ENCODE peak calls at places on chromosomes 7 and 10, in six cellular contexts. One of them, this sample, is unnamed.

GRCh38 chr10:19638173-19638872 is 177.9 kb upstream of the PLXDC2 start:
- DNase-seq in PC-9: no peak
- DNase-seq in esophagus squamous epithelium: no peak
- DNase-seq in neural progenitor cell: no peak
- DNase-seq in hepatocyte: peak; percentile 58
- DNase-seq in esophagus muscularis mucosa: no peak
- DNase-seq in this sample: no peak

GRCh38 chr10:51291961-51292360 is 217.7 kb downstream of the PRKG1 start:
- DNase-seq in PC-9: no peak
- DNase-seq in esophagus squamous epithelium: no peak
- DNase-seq in neural progenitor cell: no peak
- DNase-seq in hepatocyte: no peak
- DNase-seq in esophagus muscularis mucosa: no peak
- DNase-seq in this sample: no peak

GRCh38 chr7:158365332-158365731 is 222.3 kb downstream of the PTPRN2 start:
- DNase-seq in PC-9: no peak
- DNase-seq in esophagus squamous epithelium: no peak
- DNase-seq in neural progenitor cell: no peak
- DNase-seq in hepatocyte: no peak
- DNase-seq in esophagus muscularis mucosa: no peak
- DNase-seq in this sample: no peak

GRCh38 chr10:43695321-43695720 is 46.6 kb upstream of the ZNF32 start:
- DNase-seq in PC-9: no peak
- DNase-seq in esophagus squamous epithelium: no peak
- DNase-seq in neural progenitor cell: no peak
- DNase-seq in hepatocyte: no peak
- DNase-seq in esophagus muscularis mucosa: no peak
- DNase-seq in this sample: no peak

GRCh38 chr10:114943000-114943399 is 5.0 kb downstream of the TRUB1 start:
- DNase-seq in PC-9: no peak
- DNase-seq in esophagus squamous epithelium: no peak
- DNase-seq in neural progenitor cell: no peak
- DNase-seq in hepatocyte: no peak
- DNase-seq in esophagus muscularis mucosa: no peak
- DNase-seq in this sample: no peak

GRCh38 chr10:14587540-14588083 is 187.1 kb downstream of the FAM107B start:
- DNase-seq in PC-9: no peak
- DNase-seq in esophagus squamous epithelium: no peak
- DNase-seq in neural progenitor cell: no peak
- DNase-seq in hepatocyte: no peak
- DNase-seq in esophagus muscularis mucosa: no peak
- DNase-seq in this sample: no peak

GRCh38 chr7:157963526-157963925 is 624.1 kb downstream of the PTPRN2 start:
- DNase-seq in PC-9: no peak
- DNase-seq in esophagus squamous epithelium: no peak
- DNase-seq in neural progenitor cell: no peak
- DNase-seq in hepatocyte: no peak
- DNase-seq in esophagus muscularis mucosa: no peak
- DNase-seq in this sample: no peak

GRCh38 chr10:29142516-29143314 is 146.2 kb upstream of the LYZL1 start:
- DNase-seq in PC-9: no peak
- DNase-seq in esophagus squamous epithelium: no peak
- DNase-seq in neural progenitor cell: peak; percentile 55
- DNase-seq in hepatocyte: peak; percentile 29
- DNase-seq in esophagus muscularis mucosa: no peak
- DNase-seq in this sample: no peak

DNA sequence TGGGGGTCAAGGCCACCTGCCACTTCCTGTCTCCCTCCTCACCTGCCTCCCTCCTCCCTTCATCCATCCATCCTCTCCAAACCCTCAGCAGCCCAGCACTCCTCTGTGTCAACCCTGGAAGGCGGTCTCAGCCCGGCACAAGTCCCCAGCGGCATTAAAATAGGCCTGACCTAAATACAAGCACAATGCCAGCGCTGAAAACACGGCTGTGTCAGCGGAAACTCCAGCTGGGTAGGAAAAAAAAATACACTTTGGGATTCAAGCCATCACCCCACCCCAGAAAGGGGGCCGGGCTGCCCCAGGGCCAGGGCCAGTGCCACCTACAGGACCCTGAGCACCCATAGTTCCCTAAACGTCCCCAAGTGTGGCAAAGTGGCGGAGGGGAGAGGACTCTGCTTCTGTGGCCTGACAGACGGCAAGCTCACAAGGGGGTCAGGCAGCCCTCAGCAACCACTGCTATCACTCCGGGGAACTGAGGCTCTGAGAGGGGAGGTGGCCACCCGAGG is 22.7 kb upstream of the GTF2IRD1 start:
- DNase-seq in PC-9: no peak
- DNase-seq in esophagus squamous epithelium: no peak
- DNase-seq in neural progenitor cell: peak; percentile 29
- DNase-seq in hepatocyte: no peak
- DNase-seq in esophagus muscularis mucosa: no peak
- DNase-seq in this sample: no peak
- H3K27ac ChIP-seq in PC-9: no peak overlapping the region
- H3K27ac ChIP-seq in esophagus squamous epithelium: no peak overlapping the region
- H3K27ac ChIP-seq in neural progenitor cell: no peak overlapping the region
- H3K27ac ChIP-seq in hepatocyte: no peak overlapping the region
- H3K27ac ChIP-seq in esophagus muscularis mucosa: no peak overlapping the region
- H3K27ac ChIP-seq in this sample: no peak overlapping the region

GRCh38 chr10:71529203-71529537 is 132.4 kb downstream of the CDH23 start:
- DNase-seq in PC-9: no peak
- DNase-seq in esophagus squamous epithelium: no peak
- DNase-seq in neural progenitor cell: no peak
- DNase-seq in hepatocyte: no peak
- DNase-seq in esophagus muscularis mucosa: no peak
- DNase-seq in this sample: no peak
- H3K27ac ChIP-seq in PC-9: no peak overlapping the region
- H3K27ac ChIP-seq in esophagus squamous epithelium: no peak overlapping the region
- H3K27ac ChIP-seq in neural progenitor cell: peak overlapping the region; percentile 98
- H3K27ac ChIP-seq in hepatocyte: no peak overlapping the region
- H3K27ac ChIP-seq in esophagus muscularis mucosa: no peak overlapping the region
- H3K27ac ChIP-seq in this sample: no peak overlapping the region

GRCh38 chr7:44897299-44897698 is 12.0 kb upstream of the PURB start:
- DNase-seq in PC-9: no peak
- DNase-seq in esophagus squamous epithelium: no peak
- DNase-seq in neural progenitor cell: no peak
- DNase-seq in hepatocyte: no peak
- DNase-seq in esophagus muscularis mucosa: no peak
- DNase-seq in this sample: no peak
- H3K27ac ChIP-seq in PC-9: no peak overlapping the region
- H3K27ac ChIP-seq in esophagus squamous epithelium: no peak overlapping the region
- H3K27ac ChIP-seq in neural progenitor cell: no peak overlapping the region
- H3K27ac ChIP-seq in hepatocyte: no peak overlapping the region
- H3K27ac ChIP-seq in esophagus muscularis mucosa: no peak overlapping the region
- H3K27ac ChIP-seq in this sample: no peak overlapping the region

DNA sequence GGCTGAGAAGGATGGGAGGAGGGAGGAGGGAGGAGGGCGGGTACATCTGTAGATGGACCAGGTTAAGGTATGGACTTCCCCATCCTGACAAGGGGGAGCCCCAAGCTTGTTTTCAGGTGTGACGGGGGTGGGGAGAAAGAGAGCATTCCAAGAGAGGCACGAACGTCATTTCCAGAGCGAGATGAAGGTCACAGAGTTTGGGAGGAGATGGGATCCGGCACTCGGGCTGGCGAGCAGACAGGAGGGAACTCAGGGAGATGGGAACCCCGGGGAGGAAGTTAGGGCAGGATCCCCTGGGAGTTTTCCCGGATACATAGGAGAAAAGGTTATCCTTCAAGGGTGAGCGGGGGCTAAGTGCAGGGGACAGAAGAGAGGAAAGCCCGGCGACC is 118.8 kb downstream of the CUX1 start:
- DNase-seq in PC-9: no peak
- DNase-seq in esophagus squamous epithelium: no peak
- DNase-seq in neural progenitor cell: no peak
- DNase-seq in hepatocyte: no peak
- DNase-seq in esophagus muscularis mucosa: no peak
- DNase-seq in this sample: no peak
- H3K27ac ChIP-seq in PC-9: no peak overlapping the region
- H3K27ac ChIP-seq in esophagus squamous epithelium: peak overlapping the region; percentile 75
- H3K27ac ChIP-seq in neural progenitor cell: no peak overlapping the region
- H3K27ac ChIP-seq in hepatocyte: peak overlapping the region; percentile 92
- H3K27ac ChIP-seq in esophagus muscularis mucosa: peak overlapping the region; percentile 86
- H3K27ac ChIP-seq in this sample: no peak overlapping the region

DNA sequence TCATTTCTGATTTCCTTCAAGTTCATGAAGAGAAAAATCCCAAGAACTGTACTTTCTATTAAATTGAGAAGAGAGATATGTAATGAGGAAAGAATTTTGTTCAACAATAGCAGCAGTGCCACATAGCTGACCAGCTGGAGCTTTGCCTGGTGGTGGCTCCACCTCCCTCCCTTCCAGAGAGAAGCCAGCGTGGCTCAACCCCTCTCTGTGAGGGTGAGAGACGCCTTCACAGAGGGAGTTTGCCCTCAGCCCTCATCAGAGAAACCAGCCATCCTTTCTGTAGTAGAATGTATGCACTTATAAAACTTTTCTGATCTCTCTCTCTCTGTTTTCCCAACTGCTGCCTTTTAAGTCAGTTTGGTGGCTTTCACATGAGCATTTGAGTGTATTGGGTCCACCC is 20.5 kb upstream of the COL1A2 start:
- DNase-seq in PC-9: no peak
- DNase-seq in esophagus squamous epithelium: no peak
- DNase-seq in neural progenitor cell: peak; percentile 49
- DNase-seq in hepatocyte: peak; percentile 84
- DNase-seq in esophagus muscularis mucosa: no peak
- DNase-seq in this sample: no peak
- H3K27ac ChIP-seq in PC-9: no peak overlapping the region
- H3K27ac ChIP-seq in esophagus squamous epithelium: peak overlapping the region; percentile 89
- H3K27ac ChIP-seq in neural progenitor cell: no peak overlapping the region
- H3K27ac ChIP-seq in hepatocyte: peak overlapping the region; percentile 99
- H3K27ac ChIP-seq in esophagus muscularis mucosa: peak overlapping the region; percentile 83
- H3K27ac ChIP-seq in this sample: no peak overlapping the region

DNA sequence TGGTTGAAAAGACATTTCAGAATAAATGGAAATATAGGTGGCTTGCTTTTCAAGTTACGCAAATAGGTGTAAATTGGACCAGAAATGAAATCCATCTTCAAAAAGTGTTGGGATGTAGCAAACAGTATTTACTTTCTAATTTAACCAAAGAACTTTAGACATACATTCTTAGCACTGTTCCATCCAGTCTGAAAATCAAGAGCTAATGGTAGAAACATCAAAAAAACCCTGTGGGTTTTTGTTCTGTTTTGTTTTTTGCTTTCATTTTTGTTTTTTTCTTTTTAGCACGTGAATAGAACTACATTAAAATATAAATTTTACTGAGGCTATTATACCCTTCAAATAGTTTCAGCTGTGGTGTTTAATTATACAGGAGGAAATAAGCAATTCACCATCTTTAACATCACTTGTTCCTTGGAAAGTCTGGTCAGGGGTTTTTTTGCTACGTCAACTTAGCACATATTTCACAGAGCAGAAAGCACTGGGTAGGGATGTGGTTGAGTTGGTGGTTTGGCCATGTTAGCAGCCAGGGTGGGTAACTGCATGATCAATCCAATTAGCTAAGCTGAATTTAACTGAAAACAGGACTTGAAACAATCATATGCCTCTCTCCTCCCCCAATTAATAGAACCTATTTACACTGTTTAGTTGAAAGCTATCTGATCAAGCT is 275.4 kb upstream of the PFKP start:
- DNase-seq in PC-9: no peak
- DNase-seq in esophagus squamous epithelium: no peak
- DNase-seq in neural progenitor cell: no peak
- DNase-seq in hepatocyte: no peak
- DNase-seq in esophagus muscularis mucosa: no peak
- DNase-seq in this sample: no peak
- H3K27ac ChIP-seq in PC-9: no peak overlapping the region
- H3K27ac ChIP-seq in esophagus squamous epithelium: no peak overlapping the region
- H3K27ac ChIP-seq in neural progenitor cell: no peak overlapping the region
- H3K27ac ChIP-seq in hepatocyte: no peak overlapping the region
- H3K27ac ChIP-seq in esophagus muscularis mucosa: no peak overlapping the region
- H3K27ac ChIP-seq in this sample: no peak overlapping the region

This sample was measured in epithelial cell of prostate.